ENCODE peak calls at places on chromosomes 6 and 20, in eight cellular contexts. One of them, this sample, is unnamed.

GRCh38 chr20:44832724-44833123 is 22.4 kb upstream of the RIMS4 start:
- DNase-seq in omental fat pad: no peak
- DNase-seq in GM13976: no peak
- DNase-seq in fibroblast of pulmonary artery: peak
- DNase-seq in PC-3: peak
- DNase-seq in B cell: no peak
- DNase-seq in effector memory CD4-positive, alpha-beta T cell: no peak
- DNase-seq in vagina: no peak
- DNase-seq in this sample: no peak

GRCh38 chr20:426564-426963 is 18.5 kb downstream of the RBCK1 start:
- DNase-seq in omental fat pad: no peak
- DNase-seq in GM13976: no peak
- DNase-seq in fibroblast of pulmonary artery: no peak
- DNase-seq in PC-3: no peak
- DNase-seq in B cell: no peak
- DNase-seq in effector memory CD4-positive, alpha-beta T cell: no peak
- DNase-seq in vagina: no peak
- DNase-seq in this sample: no peak

GRCh38 chr6:35368038-35368887 is 25.9 kb downstream of the PPARD start:
- DNase-seq in omental fat pad: no peak
- DNase-seq in GM13976: peak
- DNase-seq in fibroblast of pulmonary artery: peak
- DNase-seq in PC-3: peak
- DNase-seq in B cell: no peak
- DNase-seq in effector memory CD4-positive, alpha-beta T cell: no peak
- DNase-seq in vagina: no peak
- DNase-seq in this sample: no peak

GRCh38 chr6:157603314-157603940 is 219.6 kb upstream of the SNX9 start:
- DNase-seq in omental fat pad: no peak
- DNase-seq in GM13976: no peak
- DNase-seq in fibroblast of pulmonary artery: no peak
- DNase-seq in PC-3: no peak
- DNase-seq in B cell: no peak
- DNase-seq in effector memory CD4-positive, alpha-beta T cell: no peak
- DNase-seq in vagina: peak
- DNase-seq in this sample: no peak

GRCh38 chr6:37630281-37630799 is 67.3 kb downstream of the MDGA1 start:
- DNase-seq in omental fat pad: peak
- DNase-seq in GM13976: no peak
- DNase-seq in fibroblast of pulmonary artery: peak
- DNase-seq in PC-3: peak
- DNase-seq in B cell: no peak
- DNase-seq in effector memory CD4-positive, alpha-beta T cell: no peak
- DNase-seq in vagina: no peak
- DNase-seq in this sample: no peak

GRCh38 chr6:70530023-70530422 is 36.7 kb upstream of the SDHAF4 start:
- DNase-seq in omental fat pad: no peak
- DNase-seq in GM13976: no peak
- DNase-seq in fibroblast of pulmonary artery: no peak
- DNase-seq in PC-3: no peak
- DNase-seq in B cell: no peak
- DNase-seq in effector memory CD4-positive, alpha-beta T cell: no peak
- DNase-seq in vagina: no peak
- DNase-seq in this sample: no peak

GRCh38 chr20:31719644-31720485 is 2.8 kb downstream of the BCL2L1 start:
- DNase-seq in omental fat pad: no peak
- DNase-seq in GM13976: no peak
- DNase-seq in fibroblast of pulmonary artery: peak
- DNase-seq in PC-3: peak
- DNase-seq in B cell: no peak
- DNase-seq in effector memory CD4-positive, alpha-beta T cell: no peak
- DNase-seq in vagina: peak
- DNase-seq in this sample: no peak

GRCh38 chr6:15349379-15349778 is 103.5 kb downstream of the JARID2 start:
- DNase-seq in omental fat pad: no peak
- DNase-seq in GM13976: no peak
- DNase-seq in fibroblast of pulmonary artery: no peak
- DNase-seq in PC-3: no peak
- DNase-seq in B cell: no peak
- DNase-seq in effector memory CD4-positive, alpha-beta T cell: no peak
- DNase-seq in vagina: no peak
- DNase-seq in this sample: no peak

GRCh38 chr6:38194589-38194988 is 375.1 kb downstream of the ZFAND3 start:
- DNase-seq in omental fat pad: no peak
- DNase-seq in GM13976: no peak
- DNase-seq in fibroblast of pulmonary artery: no peak
- DNase-seq in PC-3: no peak
- DNase-seq in B cell: no peak
- DNase-seq in effector memory CD4-positive, alpha-beta T cell: no peak
- DNase-seq in vagina: peak
- DNase-seq in this sample: no peak

GRCh38 chr6:11653028-11653583 is 115.6 kb downstream of the TMEM170B start:
- DNase-seq in omental fat pad: no peak
- DNase-seq in GM13976: peak
- DNase-seq in fibroblast of pulmonary artery: peak
- DNase-seq in PC-3: peak
- DNase-seq in B cell: no peak
- DNase-seq in effector memory CD4-positive, alpha-beta T cell: no peak
- DNase-seq in vagina: no peak
- DNase-seq in this sample: no peak

GRCh38 chr6:165684333-165684732 is 21.3 kb upstream of the PDE10A start:
- DNase-seq in omental fat pad: no peak
- DNase-seq in GM13976: no peak
- DNase-seq in fibroblast of pulmonary artery: no peak
- DNase-seq in PC-3: peak
- DNase-seq in B cell: no peak
- DNase-seq in effector memory CD4-positive, alpha-beta T cell: no peak
- DNase-seq in vagina: no peak
- DNase-seq in this sample: no peak

GRCh38 chr20:50068041-50068651 is 44.8 kb downstream of the UBE2V1 start:
- DNase-seq in omental fat pad: no peak
- DNase-seq in GM13976: no peak
- DNase-seq in fibroblast of pulmonary artery: no peak
- DNase-seq in PC-3: no peak
- DNase-seq in B cell: no peak
- DNase-seq in effector memory CD4-positive, alpha-beta T cell: no peak
- DNase-seq in vagina: no peak
- DNase-seq in this sample: no peak